ENCODE peak calls at places on chromosomes 13 and 19, in four cellular contexts. O is Peyer's patch, M is pancreas, J is psoas muscle. C is an unnamed sample.

GRCh38 chr13:43110658-43111057 is 87.3 kb downstream of the DNAJC15 start:
- DNase-seq in J (no peak), M (no peak), O (no peak), C (no peak)

GRCh38 chr13:65472336-65472735 is 1757.8 kb downstream of the PCDH9 start:
- DNase-seq in O (no peak), J (no peak), M (no peak), C (no peak)

GRCh38 chr13:41708648-41709175 is 251.4 kb downstream of the RGCC start:
- DNase-seq in J (peak; percentile 48), O (no peak), M (no peak), C (no peak)

GRCh38 chr13:36553501-36553900 is 120.3 kb upstream of the SERTM1 start:
- DNase-seq in J (no peak), O (no peak), M (no peak), C (no peak)

GRCh38 chr13:112931028-112931934 is 37.7 kb upstream of the MCF2L start:
- DNase-seq in O (no peak), J (no peak), M (no peak), C (peak; percentile 84)

GRCh38 chr13:100158569-100158968 is 69.7 kb downstream of the PCCA start:
- DNase-seq in O (no peak), M (no peak), J (no peak), C (no peak)

GRCh38 chr13:60584976-60585375 is 188.0 kb downstream of the TDRD3 start:
- DNase-seq in J (no peak), M (no peak), O (no peak), C (peak; percentile 43)

GRCh38 chr13:113187263-113187669 is 21.2 kb downstream of the PCID2 start:
- DNase-seq in J (peak; percentile 94), O (no peak), M (no peak), C (peak; percentile 98)

GRCh38 chr13:93476175-93476574 is 249.6 kb downstream of the GPC6 start:
- DNase-seq in M (no peak), J (no peak), O (no peak), C (no peak)

GRCh38 chr19:45729774-45730388 is 815 bp downstream of the FBXO46 start:
- DNase-seq in O (no peak), J (no peak), M (no peak), C (no peak)

DNA sequence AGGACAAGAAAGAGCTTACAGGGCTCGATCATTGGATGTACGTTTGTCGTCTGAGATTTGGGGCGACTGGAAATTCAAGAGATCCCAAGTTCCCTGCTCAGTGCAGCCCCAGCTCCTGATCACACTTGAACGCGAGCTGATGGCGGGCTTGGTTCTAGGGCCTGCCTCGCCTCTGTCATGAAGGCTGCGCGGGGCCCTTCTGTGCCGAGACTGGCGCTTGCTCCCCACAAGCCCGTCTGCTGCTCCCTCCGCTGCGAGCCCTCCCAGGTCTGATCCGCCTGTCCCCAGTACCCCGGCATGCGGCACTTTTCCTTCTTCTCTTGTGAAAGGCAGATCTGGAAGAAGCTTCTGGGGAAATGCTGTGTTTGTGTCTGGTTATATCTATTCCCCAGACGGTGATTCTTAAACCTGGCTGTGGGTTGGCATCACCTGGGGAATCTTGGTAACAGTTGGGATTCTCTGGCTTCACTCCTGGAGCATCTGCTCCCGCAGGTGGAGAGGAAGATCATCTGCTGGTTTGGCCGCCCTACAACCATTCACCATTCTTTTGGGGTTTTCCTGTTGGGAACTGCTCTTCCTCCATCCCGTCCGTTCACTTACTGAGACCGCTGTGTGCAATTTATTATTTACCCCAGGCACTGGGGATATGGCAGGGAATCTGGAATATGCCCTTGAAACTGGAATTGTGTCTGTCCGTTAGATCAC is 43.6 kb downstream of the SIPA1L3 start:
- DNase-seq in M (no peak), O (no peak), J (no peak), C (no peak)
- H3K4me1 ChIP-seq in M (no peaks in the 10 kb centered on the region), O (no peaks in the 10 kb centered on the region), J (peaks cover 6% of the 10 kb centered on the region), C (peaks cover 3% of the 10 kb centered on the region)

GRCh38 chr13:22758245-22758644 is 422.5 kb upstream of the SGCG start:
- DNase-seq in M (no peak), J (no peak), O (no peak), C (no peak)

GRCh38 chr13:22761709-22762108 is 419.1 kb upstream of the SGCG start:
- DNase-seq in O (no peak), M (no peak), J (no peak), C (no peak)

GRCh38 chr13:22757530-22758120 is 423.2 kb upstream of the SGCG start:
- DNase-seq in O (no peak), M (no peak), J (no peak), C (peak; percentile 28)
- TF ChIP-seq CTCF in O (no peak), M (no peak), J (no peak), C (peak; percentile 39)

GRCh38 chr19:40721140-40721486 is 4.2 kb downstream of the ITPKC start:
- DNase-seq in O (no peak), M (no peak), J (no peak), C (no peak)
- H3K27ac ChIP-seq in O (peak overlapping the region; percentile 94), M (no peak overlapping the region), J (peak overlapping the region; percentile 96), C (no peak overlapping the region)

DNA sequence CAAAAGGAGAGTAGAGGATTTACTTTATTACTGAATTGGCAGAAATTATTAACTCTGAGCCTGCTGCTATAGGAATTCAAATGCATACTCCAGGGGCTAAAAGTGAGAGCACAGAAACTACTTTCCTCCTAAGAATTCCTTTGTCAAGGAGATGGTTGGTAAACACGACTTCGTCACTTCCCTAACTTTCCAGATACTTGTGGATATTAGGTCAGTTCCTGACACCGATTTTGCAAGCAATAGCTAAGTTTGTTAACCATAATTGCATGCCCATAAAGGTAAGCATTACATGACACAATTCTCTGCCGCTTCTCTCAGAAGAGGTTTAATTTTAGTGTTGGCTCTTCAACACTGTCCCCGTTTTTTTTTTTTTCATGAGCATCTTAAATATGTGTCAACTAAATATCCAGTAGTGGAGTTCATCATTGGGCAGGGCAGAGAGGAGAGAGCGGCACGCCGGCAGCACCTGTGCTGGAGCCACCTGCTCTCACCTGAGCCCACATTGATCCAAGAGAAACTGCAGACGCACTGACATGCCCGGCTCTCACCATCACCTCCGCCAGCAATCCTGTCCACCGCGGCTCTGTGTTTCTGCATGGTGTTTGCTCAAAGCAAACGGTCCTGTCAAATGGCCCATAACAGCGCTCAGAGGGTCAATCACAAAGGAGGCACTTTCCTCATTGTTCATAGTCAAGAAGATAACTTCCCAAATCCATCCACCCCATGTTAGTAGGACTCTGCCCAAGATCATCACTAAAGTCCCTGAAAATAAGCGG is 2.6 kb downstream of the MED26 start:
- DNase-seq in J (peak; percentile 23), M (no peak), O (no peak), C (no peak)
- H3K4me1 ChIP-seq in J (peaks cover 55% of the 10 kb centered on the region), M (peaks cover 35% of the 10 kb centered on the region), O (no peaks in the 10 kb centered on the region), C (peaks cover 13% of the 10 kb centered on the region)

GRCh38 chr13:111037838-111038397 is 77.2 kb upstream of the ARHGEF7 start:
- DNase-seq in M (no peak), O (no peak), J (no peak), C (no peak)
- TF ChIP-seq CTCF in M (no peak), O (no peak), J (no peak), C (no peak)